ENCODE peak calls at places on chromosomes 5 and 9, in ten cellular contexts. J is Panc1; F is kidney; Y is CD8-positive, alpha-beta T cell; H is fibroblast of lung; Q is lower lobe of right lung; X is hepatocyte; O is OCI-LY7; T is K562; P is MM.1S. B is an unnamed sample.

GRCh38 chr5:36950586-36951457 is 74.3 kb downstream of the NIPBL start:
- DNase-seq in H (peak; percentile 86), Y (no peak), J (no peak), P (no peak), F (no peak), T (no peak), O (no peak), Q (no peak), X (no peak), B (peak; percentile 67)

GRCh38 chr5:171635846-171636245 is 149.8 kb upstream of the SMIM23 start:
- DNase-seq in J (no peak), Q (no peak), T (no peak), X (no peak), P (no peak), F (no peak), O (no peak), Y (no peak), H (no peak), B (no peak)

GRCh38 chr9:112380102-112380581 is at the start of gene HSDL2:
- DNase-seq in Q (no peak), F (no peak), T (peak; percentile 35), Y (no peak), J (no peak), P (peak; percentile 52), O (peak; percentile 33), H (peak; percentile 41), X (peak; percentile 74), B (peak; percentile 77)

GRCh38 chr5:118405650-118406061 is 582.7 kb downstream of the DTWD2 start:
- DNase-seq in H (no peak), P (no peak), Q (no peak), T (no peak), O (no peak), Y (no peak), X (peak; percentile 7), F (no peak), J (no peak), B (no peak)

GRCh38 chr9:137745541-137745991 is 126.8 kb downstream of the EHMT1 start:
- DNase-seq in F (peak; percentile 71), Y (no peak), O (peak; percentile 85), P (no peak), Q (no peak), X (peak; percentile 57), J (no peak), T (peak; percentile 72), H (peak; percentile 56), B (peak; percentile 15)

GRCh38 chr5:102799017-102799416 is 43.9 kb downstream of the PAM start:
- DNase-seq in F (no peak), T (no peak), J (no peak), P (no peak), Y (no peak), H (peak; percentile 23), Q (no peak), O (no peak), X (no peak), B (peak; percentile 56)

GRCh38 chr5:143693691-143694252 is 118.2 kb upstream of the HMHB1 start:
- DNase-seq in Y (no peak), H (peak; percentile 47), O (no peak), F (no peak), P (peak; percentile 41), Q (no peak), J (no peak), X (no peak), T (no peak), B (no peak)

GRCh38 chr5:30042677-30043076 is 1150.8 kb upstream of the CDH6 start:
- DNase-seq in F (peak; percentile 63), P (no peak), H (no peak), Q (no peak), J (no peak), T (no peak), Y (no peak), X (no peak), O (no peak), B (no peak)

GRCh38 chr5:111691914-111692313 is 65.1 kb downstream of the NREP start:
- DNase-seq in X (no peak), T (no peak), J (no peak), Y (no peak), F (no peak), Q (no peak), P (no peak), O (no peak), H (no peak), B (no peak)

GRCh38 chr9:107286057-107286456 is 3.0 kb downstream of the RAD23B start:
- DNase-seq in J (no peak), F (no peak), Q (no peak), H (peak; percentile 61), P (no peak), T (peak; percentile 27), O (no peak), X (peak; percentile 50), Y (no peak), B (no peak)

GRCh38 chr9:100088202-100088601 is 10.6 kb downstream of the ERP44 start:
- DNase-seq in P (no peak), Q (no peak), F (no peak), O (no peak), Y (no peak), T (peak; percentile 56), X (no peak), H (no peak), J (no peak), B (no peak)

GRCh38 chr9:80806675-80807074 is 882.7 kb downstream of the TLE1 start:
- DNase-seq in J (no peak), F (no peak), T (no peak), Q (no peak), P (no peak), H (no peak), O (no peak), X (no peak), Y (no peak), B (no peak)

GRCh38 chr5:159915913-159916840 is at the start of gene ADRA1B:
- DNase-seq in H (peak; percentile 63), Y (peak; percentile 37), X (peak; percentile 88), T (peak; percentile 61), Q (peak; percentile 76), O (no peak), P (peak; percentile 61), J (no peak), F (peak; percentile 92), B (peak; percentile 90)

GRCh38 chr9:37913480-37914153 is 9.7 kb upstream of the SLC25A51 start:
- DNase-seq in H (peak; percentile 53), J (peak; percentile 70), O (peak; percentile 79), F (no peak), Q (peak; percentile 76), Y (peak; percentile 83), T (peak; percentile 92), P (peak; percentile 77), X (peak; percentile 89), B (peak; percentile 85)

GRCh38 chr9:111038336-111039202 is at the start of gene LPAR1:
- DNase-seq in J (no peak), P (no peak), H (peak; percentile 65), Y (no peak), Q (peak; percentile 63), O (no peak), X (peak; percentile 77), F (peak; percentile 90), T (no peak), B (peak; percentile 84)

GRCh38 chr5:112077180-112077579 is 320.2 kb upstream of the NREP start:
- DNase-seq in T (no peak), F (no peak), Y (no peak), J (no peak), Q (no peak), O (no peak), H (peak; percentile 27), P (peak; percentile 39), X (no peak), B (peak; percentile 27)

GRCh38 chr5:19920761-19921160 is 67.2 kb downstream of the CDH18 start:
- DNase-seq in X (no peak), Q (no peak), O (no peak), F (no peak), J (no peak), P (no peak), T (no peak), H (peak; percentile 54), Y (no peak), B (no peak)

GRCh38 chr5:138949223-138949574 is 74.1 kb upstream of the LRRTM2 start:
- DNase-seq in P (no peak), X (no peak), T (no peak), F (peak; percentile 43), Q (no peak), O (no peak), Y (no peak), H (no peak), J (no peak), B (no peak)

GRCh38 chr5:87909382-87909781 is 359.3 kb downstream of the TMEM161B start:
- DNase-seq in H (no peak), T (no peak), J (no peak), F (no peak), Y (no peak), X (no peak), Q (no peak), P (no peak), O (no peak), B (no peak)

DNA sequence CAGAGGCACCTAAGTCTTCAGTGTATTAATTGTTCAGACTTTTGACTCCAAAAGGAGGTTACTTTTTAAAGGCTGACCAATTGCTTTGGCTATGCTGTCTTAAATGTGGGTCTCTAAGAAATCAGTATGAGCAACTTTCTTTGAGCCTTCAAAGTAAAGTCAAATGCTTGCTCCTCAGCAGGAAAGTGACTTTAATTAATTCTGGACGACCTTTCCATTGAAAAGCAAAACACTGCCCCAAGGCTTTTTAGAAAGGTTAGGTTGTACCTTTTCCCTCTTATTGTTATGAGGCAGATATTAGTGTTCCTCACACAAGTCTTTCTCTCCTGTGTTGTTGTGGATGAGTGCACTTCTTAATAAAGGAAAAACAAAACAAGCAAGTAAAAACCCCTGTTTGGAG is 158.8 kb upstream of the ZNF608 start:
- DNase-seq in O (no peak), T (no peak), J (no peak), F (no peak), Q (no peak), Y (no peak), X (no peak), H (no peak), P (no peak), B (no peak)
- H3K4me1 ChIP-seq in O (peaks cover 33% of the 10 kb centered on the region), T (no peaks in the 10 kb centered on the region), J (peaks cover 31% of the 10 kb centered on the region), F (peaks cover 19% of the 10 kb centered on the region), Q (peaks cover 49% of the 10 kb centered on the region), Y (no peaks in the 10 kb centered on the region), X (peaks cover 42% of the 10 kb centered on the region), H (peaks cover 8% of the 10 kb centered on the region), P (peaks cover 48% of the 10 kb centered on the region), B (peaks cover 24% of the 10 kb centered on the region)

GRCh38 chr5:142110988-142111687 is 2.6 kb downstream of the NDFIP1 start:
- DNase-seq in H (no peak), J (no peak), O (no peak), Y (no peak), F (no peak), T (no peak), X (no peak), Q (no peak), P (no peak), B (no peak)
- H3K4me3 ChIP-seq in H (no peak overlapping the region), J (no peak overlapping the region), O (peak overlapping the region; percentile 86), Y (peak overlapping the region; percentile 6), F (peak overlapping the region; percentile 7), T (no peak overlapping the region), X (no peak overlapping the region), Q (peak overlapping the region; percentile 84), P (no peak overlapping the region), B (peak overlapping the region; percentile 99)

GRCh38 chr5:150615141-150615699 is 25.2 kb upstream of the SYNPO start:
- DNase-seq in Q (peak; percentile 57), Y (no peak), J (no peak), O (no peak), H (peak; percentile 87), T (no peak), X (no peak), F (no peak), P (no peak), B (peak; percentile 40)
- H3K4me1 ChIP-seq in Q (peaks cover 93% of the 10 kb centered on the region), Y (no peaks in the 10 kb centered on the region), J (peaks cover 39% of the 10 kb centered on the region), O (no peaks in the 10 kb centered on the region), H (peaks cover 23% of the 10 kb centered on the region), T (peaks cover 11% of the 10 kb centered on the region), X (peaks cover 65% of the 10 kb centered on the region), F (peaks cover 66% of the 10 kb centered on the region), P (no peaks in the 10 kb centered on the region), B (peaks cover 31% of the 10 kb centered on the region)

GRCh38 chr9:36166150-36166927 is 2.8 kb upstream of the CCIN start:
- DNase-seq in T (peak; percentile 87), F (peak; percentile 90), Q (peak; percentile 88), J (peak; percentile 56), H (peak; percentile 84), O (peak; percentile 76), P (peak; percentile 86), X (peak; percentile 81), Y (peak; percentile 85), B (peak; percentile 90)
- H3K4me3 ChIP-seq in T (peak overlapping the region; percentile 22), F (peak overlapping the region; percentile 40), Q (peak overlapping the region; percentile 49), J (peak overlapping the region; percentile 55), H (peak overlapping the region; percentile 36), O (peak overlapping the region; percentile 69), P (peak overlapping the region; percentile 76), X (peak overlapping the region; percentile 67), Y (peak overlapping the region; percentile 34), B (peak overlapping the region; percentile 83)